ENCODE peak calls at places on chromosome 18, in ten cellular contexts. Y is cardiac muscle cell; O is progenitor cell of endocrine pancreas; W is posterior cingulate gyrus; X is GM12865; N is fibroblast of lung; F is hypothalamus; J is NCI-H1694 treated with DMSO at 0.1 percent for 48 hours; L is stimulated activated CD4-positive, alpha-beta T cell treated with anti-CD3 and anti-CD28 coated beads, Interleukin-15, amount 100 ng/mL, for 1 hour; C is activated CD4-positive, CD25-positive, alpha-beta regulatory T cell. Z is an unnamed sample.

GRCh38 chr18:75827781-75828274 is 400.3 kb upstream of the SMIM21 start:
- DNase-seq in J (no peak), N (no peak), O (no peak), X (no peak), W (no peak), L (no peak), Y (no peak), F (no peak), C (no peak), Z (no peak)

GRCh38 chr18:28086530-28087172 is 90.3 kb downstream of the CDH2 start:
- DNase-seq in O (no peak), L (no peak), C (no peak), W (no peak), F (no peak), N (peak; percentile 87), J (no peak), X (no peak), Y (peak; percentile 87), Z (no peak)

GRCh38 chr18:2256577-2256976 is 314.7 kb downstream of the METTL4 start:
- DNase-seq in L (no peak), J (no peak), W (no peak), X (no peak), F (no peak), Y (peak; percentile 11), O (no peak), C (no peak), N (no peak), Z (no peak)

GRCh38 chr18:74069178-74070050 is 78.2 kb downstream of the FBXO15 start:
- DNase-seq in N (no peak), Y (peak; percentile 2), X (no peak), L (no peak), F (no peak), C (no peak), O (no peak), W (no peak), J (no peak), Z (no peak)

GRCh38 chr18:7617738-7618422 is 50.8 kb downstream of the PTPRM start:
- DNase-seq in L (no peak), X (no peak), O (no peak), F (no peak), Y (peak; percentile 86), N (peak; percentile 97), J (no peak), C (no peak), W (no peak), Z (no peak)

GRCh38 chr18:13587001-13587400 is 139.4 kb downstream of the FAM210A start:
- DNase-seq in X (peak; percentile 67), F (no peak), O (no peak), W (no peak), L (no peak), J (no peak), Y (no peak), C (no peak), N (no peak), Z (no peak)

GRCh38 chr18:40867452-40867851 is 1087.6 kb upstream of the PIK3C3 start:
- DNase-seq in F (no peak), N (peak; percentile 87), X (no peak), W (no peak), C (no peak), J (no peak), L (no peak), O (no peak), Y (peak; percentile 86), Z (peak; percentile 18)

GRCh38 chr18:51250006-51250405 is 52.5 kb upstream of the MEX3C start:
- DNase-seq in W (no peak), J (no peak), X (no peak), Y (no peak), O (no peak), F (no peak), N (no peak), C (no peak), L (no peak), Z (no peak)

GRCh38 chr18:77165489-77166415 is 33.2 kb upstream of the MBP start:
- DNase-seq in W (no peak), X (no peak), J (peak; percentile 59), O (no peak), F (no peak), Y (peak; percentile 38), N (no peak), L (no peak), C (no peak), Z (no peak)

GRCh38 chr18:10379511-10379910 is 74.9 kb upstream of the APCDD1 start:
- DNase-seq in F (no peak), X (no peak), W (no peak), C (no peak), L (no peak), Y (no peak), N (peak; percentile 27), J (no peak), O (no peak), Z (no peak)

GRCh38 chr18:11799066-11799465 is 52.1 kb upstream of the CHMP1B start:
- DNase-seq in L (no peak), N (no peak), J (no peak), O (no peak), Y (no peak), X (no peak), W (no peak), F (no peak), C (no peak), Z (no peak)

GRCh38 chr18:26185267-26185666 is 41.0 kb upstream of the TAF4B start:
- DNase-seq in Y (peak; percentile 1), X (no peak), F (no peak), N (no peak), J (no peak), C (no peak), O (no peak), W (no peak), L (no peak), Z (no peak)

Z was measured in NCI-H2171.